ENCODE peak calls at places on chromosomes 4 and X, in four cellular contexts. V is GM12878, Z is IMR-90, A is K562. J is an unnamed sample.

GRCh38 chr4:75598390-75598789 is 31.9 kb downstream of the CDKL2 start:
- DNase-seq in V (no peak), Z (peak; percentile 39), A (no peak), J (no peak)

GRCh38 chrX:97828454-97828853 is 944.7 kb downstream of the RPA4 start:
- DNase-seq in V (no peak), Z (no peak), A (no peak), J (no peak)

GRCh38 chrX:134235236-134235635 is 1.7 kb upstream of the CCDC160 start:
- DNase-seq in V (no peak), Z (no peak), A (no peak), J (no peak)

GRCh38 chr4:175469519-175469918 is 342.5 kb downstream of the GPM6A start:
- DNase-seq in V (no peak), Z (peak; percentile 21), A (no peak), J (no peak)

GRCh38 chrX:87265518-87265917 is 252.1 kb upstream of the KLHL4 start:
- DNase-seq in V (no peak), Z (no peak), A (no peak), J (no peak)

GRCh38 chr4:147985376-147985775 is 253.5 kb downstream of the ARHGAP10 start:
- DNase-seq in V (no peak), Z (no peak), A (no peak), J (no peak)

GRCh38 chr4:22692736-22693135 is at the start of gene GBA3:
- DNase-seq in V (no peak), Z (no peak), A (no peak), J (no peak)

GRCh38 chrX:22445880-22446279 is 173.2 kb downstream of the CBLL2 start:
- DNase-seq in V (no peak), Z (no peak), A (no peak), J (no peak)

GRCh38 chr4:107094332-107094731 is 58.2 kb upstream of the DKK2 start:
- DNase-seq in V (no peak), Z (peak; percentile 20), A (no peak), J (peak; percentile 50)

GRCh38 chr4:19945501-19945900 is 306.2 kb upstream of the SLIT2 start:
- DNase-seq in V (no peak), Z (peak; percentile 10), A (no peak), J (no peak)

GRCh38 chr4:2672082-2672481 is 84.1 kb downstream of the TNIP2 start:
- DNase-seq in V (no peak), Z (no peak), A (no peak), J (no peak)

GRCh38 chrX:6574762-6575161 is 39.8 kb upstream of the VCX3A start:
- DNase-seq in V (no peak), Z (no peak), A (no peak), J (no peak)

GRCh38 chrX:71949363-71949762 is 38.7 kb downstream of the NHSL2 start:
- DNase-seq in V (no peak), Z (no peak), A (no peak), J (no peak)

GRCh38 chr4:97330915-97331314 is 812.4 kb downstream of the STPG2 start:
- DNase-seq in V (no peak), Z (no peak), A (no peak), J (no peak)

GRCh38 chrX:130173190-130173895 is 1.6 kb downstream of the RAB33A start:
- DNase-seq in V (peak; percentile 56), Z (peak; percentile 91), A (peak; percentile 50), J (peak; percentile 48)

GRCh38 chr4:94452476-94453300 is 946 bp downstream of the PDLIM5 start:
- DNase-seq in V (no peak), Z (peak; percentile 82), A (peak; percentile 42), J (peak; percentile 80)

DNA sequence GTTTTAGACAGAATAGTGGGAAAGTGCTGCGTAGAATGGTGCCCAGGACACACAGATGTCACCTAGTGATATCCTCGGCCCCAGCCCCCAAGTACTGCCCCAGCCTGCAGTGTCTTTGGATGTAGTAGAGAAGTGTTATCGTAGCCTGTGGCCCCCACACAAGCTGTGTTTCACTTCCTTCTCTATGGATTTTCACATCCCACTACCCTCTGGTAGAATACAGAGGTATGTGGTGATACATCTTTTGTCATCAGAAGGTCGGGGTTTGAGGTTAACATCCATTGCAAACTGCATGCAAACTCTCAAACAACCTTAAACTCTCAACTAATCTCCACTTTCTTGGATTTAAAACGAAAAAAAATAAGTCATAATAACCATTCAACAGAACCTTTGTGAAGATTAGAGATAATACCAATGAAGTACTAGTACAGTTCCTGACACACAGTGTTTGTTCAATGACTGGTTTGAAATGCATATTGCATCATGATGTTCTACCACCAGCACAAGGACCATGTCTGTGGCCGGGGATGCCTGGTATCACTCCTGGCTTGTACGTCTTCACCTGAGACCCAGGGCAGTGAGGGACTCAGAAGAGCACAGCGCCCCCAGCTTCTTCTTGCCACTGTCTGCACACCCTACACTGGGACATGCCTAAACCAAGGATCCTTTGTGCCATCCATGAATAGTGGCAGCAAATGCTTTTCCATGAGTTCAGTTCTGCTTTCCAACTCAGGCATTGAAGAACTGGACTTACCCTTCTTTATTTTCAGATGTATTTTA is 267.3 kb downstream of the DCTD start:
- DNase-seq in V (no peak), Z (peak; percentile 68), A (no peak), J (no peak)
- TF ChIP-seq FOS in V (no peak), Z (no peak), A (no peak), J (no peak)

DNA sequence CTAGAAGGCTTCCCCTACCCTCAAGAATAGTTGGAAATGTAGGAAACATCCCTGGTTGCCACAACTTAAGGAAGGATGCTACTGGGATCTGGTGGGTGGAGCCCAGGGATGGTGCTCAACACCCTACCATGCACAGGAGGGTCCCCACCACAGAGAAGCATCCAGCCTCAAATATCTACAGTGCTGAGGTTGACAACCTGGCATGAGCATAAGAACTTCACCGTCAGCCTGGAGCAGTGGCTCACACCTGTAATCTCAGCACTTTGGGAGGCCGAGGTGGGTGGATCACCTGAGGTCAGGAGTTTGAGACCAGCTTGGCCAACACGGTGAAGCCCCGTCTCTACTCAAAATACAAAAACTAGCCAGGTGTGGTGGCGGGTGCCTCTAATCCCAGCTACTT is 24.0 kb upstream of the ASMTL start:
- DNase-seq in V (no peak), Z (no peak), A (no peak), J (no peak)
- H3K4me1 ChIP-seq in V (peaks cover 30% of the 10 kb centered on the region), Z (no peaks in the 10 kb centered on the region), A (peaks cover 12% of the 10 kb centered on the region), J (peaks cover 2% of the 10 kb centered on the region)

DNA sequence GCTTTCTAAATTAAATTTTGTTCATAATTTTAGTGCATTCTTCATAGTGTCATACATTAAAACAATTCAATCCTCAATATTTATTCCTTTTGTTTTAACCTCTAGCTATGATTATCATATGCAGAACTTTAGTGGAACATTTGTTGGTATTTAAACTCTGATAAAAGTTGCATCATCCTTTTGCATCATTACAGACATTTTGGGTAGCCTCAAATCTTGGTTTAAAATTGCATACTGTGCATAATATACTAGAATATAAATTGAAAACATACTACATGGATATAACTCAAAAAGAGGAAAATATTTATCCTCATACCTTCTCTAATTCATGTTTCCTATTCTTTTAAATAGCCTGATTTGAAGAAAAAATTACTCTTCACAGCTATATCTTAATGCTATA is 97.3 kb upstream of the NAP1L5 start:
- DNase-seq in V (no peak), Z (no peak), A (no peak), J (no peak)
- TF ChIP-seq POLR2A in V (no peak), Z (no peak), A (no peak), J (no peak)

DNA sequence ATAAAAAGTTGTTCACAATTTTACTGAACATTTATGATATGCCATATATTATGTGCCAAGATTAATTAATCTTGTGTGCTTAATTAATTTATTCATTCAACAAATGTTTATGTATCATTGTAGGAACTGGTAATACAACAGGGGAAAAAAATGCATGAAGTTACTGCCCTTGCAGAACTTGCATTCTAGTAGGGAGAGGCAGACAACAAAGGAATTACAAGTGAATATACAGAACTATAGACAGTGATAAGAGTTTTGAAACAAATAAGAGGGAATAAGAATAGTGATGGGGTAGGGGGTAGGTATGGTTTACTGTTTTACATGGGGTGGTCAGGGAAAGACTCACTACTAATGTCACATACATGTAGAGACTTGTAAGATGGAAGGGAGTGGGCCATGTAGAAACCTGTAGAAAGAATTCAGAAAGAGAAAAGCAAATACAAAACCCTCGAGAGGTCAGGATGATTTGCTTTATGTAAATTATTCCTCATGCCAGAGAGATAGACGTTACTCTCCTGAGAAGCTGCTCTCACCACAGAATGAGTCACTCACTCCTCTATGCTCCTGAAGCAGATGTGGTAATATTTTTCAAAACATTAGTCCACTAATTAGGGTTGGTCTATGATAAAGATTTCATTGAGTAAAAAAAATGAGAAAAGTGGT is 855.0 kb upstream of the GRID2 start:
- DNase-seq in V (no peak), Z (no peak), A (no peak), J (no peak)
- TF ChIP-seq FOS in V (no peak), Z (no peak), A (no peak), J (no peak)

GRCh38 chr4:1241466-1241935 is 7.4 kb downstream of the CTBP1 start:
- DNase-seq in V (no peak), Z (no peak), A (no peak), J (no peak)
- H3K4me1 ChIP-seq in V (peaks cover 10% of the 10 kb centered on the region), Z (peaks cover 8% of the 10 kb centered on the region), A (peaks cover 54% of the 10 kb centered on the region), J (peaks cover 4% of the 10 kb centered on the region)

GRCh38 chr4:156870166-156870565 is 101.4 kb downstream of the PDGFC start:
- DNase-seq in V (no peak), Z (peak; percentile 21), A (no peak), J (no peak)
- TF ChIP-seq POLR2A in V (no peak), Z (no peak), A (no peak), J (no peak)

J was measured in endothelial cell of umbilical vein.